ENCODE peak calls at places on chromosomes 13 and 19, in four cellular contexts. K, N, R and Y are unnamed samples.

GRCh38 chr13:21010621-21011020 is 50.8 kb downstream of the LATS2 start:
- DNase-seq in N (peak; percentile 53), K (no peak), R (peak; percentile 47), Y (no peak)

GRCh38 chr19:34926361-34926684 is 380 bp upstream of the ZNF30 start:
- DNase-seq in K (no peak), R (no peak), N (no peak), Y (no peak)

GRCh38 chr19:50803633-50804419 is 13.6 kb downstream of the ACP4 start:
- DNase-seq in K (peak; percentile 79), N (peak; percentile 83), R (no peak), Y (peak; percentile 49)

GRCh38 chr19:53903055-53903680 is 5.9 kb upstream of the CACNG7 start:
- DNase-seq in N (peak; percentile 46), K (no peak), R (peak; percentile 30), Y (peak; percentile 69)

GRCh38 chr13:48994731-48995130 is 19.0 kb downstream of the FNDC3A start:
- DNase-seq in N (no peak), R (peak; percentile 68), K (no peak), Y (no peak)

GRCh38 chr19:6273701-6274601 is 5.8 kb downstream of the MLLT1 start:
- DNase-seq in N (peak; percentile 37), K (peak; percentile 74), R (peak; percentile 88), Y (no peak)

GRCh38 chr19:18464646-18465045 is 26.7 kb upstream of the ISYNA1 start:
- DNase-seq in N (no peak), K (no peak), R (peak; percentile 97), Y (no peak)

GRCh38 chr19:47376589-47377144 is 27.6 kb downstream of the DHX34 start:
- DNase-seq in R (no peak), N (no peak), K (peak; percentile 24), Y (no peak)

GRCh38 chr19:40223135-40223822 is 3.2 kb downstream of the CCNP start:
- DNase-seq in R (no peak), N (no peak), K (no peak), Y (peak; percentile 93)

GRCh38 chr19:12731337-12731736 is 3.1 kb downstream of the TRIR start:
- DNase-seq in R (no peak), N (no peak), K (no peak), Y (no peak)

GRCh38 chr13:29901714-29902631 is 51.6 kb upstream of the UBL3 start:
- DNase-seq in R (peak; percentile 97), N (no peak), K (no peak), Y (no peak)

GRCh38 chr19:18170714-18171255 is 2.8 kb upstream of the IFI30 start:
- DNase-seq in K (peak; percentile 19), N (no peak), R (no peak), Y (no peak)

GRCh38 chr19:40154121-40154680 is 37.0 kb upstream of the MAP3K10 start:
- DNase-seq in N (no peak), K (no peak), R (no peak), Y (peak; percentile 1)

GRCh38 chr19:7679017-7679720 is 1.5 kb upstream of the TRAPPC5 start:
- DNase-seq in N (peak; percentile 34), K (peak; percentile 57), R (no peak), Y (no peak)

GRCh38 chr19:30450101-30450500 is 77.9 kb downstream of the ZNF536 start:
- DNase-seq in K (peak; percentile 84), N (no peak), R (no peak), Y (peak; percentile 46)

GRCh38 chr19:29687244-29687896 is 22.1 kb downstream of the PLEKHF1 start:
- DNase-seq in K (no peak), N (no peak), R (peak; percentile 98), Y (no peak)

GRCh38 chr13:111911141-111911720 is 155.7 kb upstream of the SOX1 start:
- DNase-seq in R (no peak), K (no peak), N (no peak), Y (no peak)

GRCh38 chr13:41905600-41906254 is 55.2 kb downstream of the VWA8 start:
- DNase-seq in N (peak; percentile 19), R (peak; percentile 48), K (peak; percentile 33), Y (no peak)

GRCh38 chr19:29670255-29670654 is 5.0 kb downstream of the PLEKHF1 start:
- DNase-seq in R (no peak), K (no peak), N (no peak), Y (no peak)

GRCh38 chr19:18939922-18940775 is 868 bp downstream of the HOMER3 start:
- DNase-seq in N (no peak), K (peak; percentile 73), R (peak; percentile 46), Y (peak; percentile 80)

GRCh38 chr19:34430738-34431625 is 2.8 kb downstream of the UBA2 start:
- DNase-seq in N (peak; percentile 61), K (peak; percentile 77), R (peak; percentile 68), Y (peak; percentile 20)

GRCh38 chr19:10979950-10980349 is 19.1 kb downstream of the SMARCA4 start:
- DNase-seq in N (no peak), K (no peak), R (no peak), Y (no peak)

GRCh38 chr19:45922281-45922680 is 7.7 kb upstream of the NANOS2 start:
- DNase-seq in N (peak; percentile 39), R (no peak), K (no peak), Y (peak; percentile 61)

GRCh38 chr19:51002542-51003311 is 1.3 kb upstream of the KLK8 start:
- DNase-seq in R (no peak), K (peak; percentile 41), N (peak; percentile 98), Y (peak; percentile 97)

GRCh38 chr13:34357435-34358232 is 539.7 kb downstream of the RFC3 start:
- DNase-seq in R (peak; percentile 79), K (no peak), N (no peak), Y (no peak)

GRCh38 chr13:100394005-100394695 is 194.4 kb downstream of the GGACT start:
- DNase-seq in K (peak; percentile 17), N (no peak), R (peak; percentile 92), Y (no peak)

GRCh38 chr19:6215701-6216235 is 64.0 kb downstream of the MLLT1 start:
- DNase-seq in R (no peak), K (peak; percentile 32), N (no peak), Y (no peak)

GRCh38 chr19:46766569-46767317 is 20.5 kb upstream of the STRN4 start:
- DNase-seq in K (peak; percentile 74), R (no peak), N (peak; percentile 76), Y (peak; percentile 78)

GRCh38 chr19:51803965-51804364 is 9.0 kb downstream of the FPR3 start:
- DNase-seq in R (no peak), K (no peak), N (no peak), Y (no peak)

GRCh38 chr13:78993792-78994191 is 334.8 kb upstream of the OBI1 start:
- DNase-seq in K (no peak), N (no peak), R (no peak), Y (no peak)

GRCh38 chr19:4970558-4971423 is 1.9 kb downstream of the KDM4B start:
- DNase-seq in R (no peak), N (peak; percentile 56), K (peak; percentile 64), Y (no peak)

GRCh38 chr19:35896643-35897040 is 3.7 kb downstream of the NFKBID start:
- DNase-seq in N (no peak), R (no peak), K (no peak), Y (no peak)

GRCh38 chr19:49637865-49638350 is 2.0 kb downstream of the RRAS start:
- DNase-seq in N (peak; percentile 77), K (no peak), R (peak; percentile 62), Y (peak; percentile 67)

GRCh38 chr13:103878891-103879605 is 812.8 kb upstream of the SLC10A2 start:
- DNase-seq in R (no peak), K (no peak), N (no peak), Y (no peak)

GRCh38 chr19:18776736-18777135 is 14.4 kb downstream of the COMP start:
- DNase-seq in N (no peak), R (peak; percentile 57), K (no peak), Y (no peak)

GRCh38 chr19:17648786-17649185 is 39.4 kb downstream of the UNC13A start:
- DNase-seq in R (no peak), N (no peak), K (no peak), Y (no peak)

GRCh38 chr19:14146789-14147216 is 10.4 kb upstream of the ASF1B start:
- DNase-seq in K (no peak), N (no peak), R (peak; percentile 84), Y (no peak)

GRCh38 chr13:110680852-110681251 is 25.1 kb downstream of the CARS2 start:
- DNase-seq in K (peak; percentile 69), N (peak; percentile 43), R (no peak), Y (peak; percentile 57)

GRCh38 chr13:108226184-108226583 is 8.0 kb downstream of the ABHD13 start:
- DNase-seq in K (peak; percentile 60), R (no peak), N (no peak), Y (no peak)
- TF ChIP-seq USF2 in K (no peak), R (no peak), N (no peak), Y (no peak)

GRCh38 chr19:55479451-55480230 is 3.2 kb downstream of the ZNF628 start:
- DNase-seq in N (no peak), K (no peak), R (no peak), Y (no peak)

GRCh38 chr19:55477905-55478304 is 1.5 kb downstream of the ZNF628 start:
- DNase-seq in K (no peak), N (no peak), R (no peak), Y (no peak)

GRCh38 chr19:55481148-55482127 is 3.5 kb upstream of the NAT14 start:
- DNase-seq in R (no peak), N (no peak), K (no peak), Y (no peak)

GRCh38 chr19:55478364-55478763 is 1.9 kb downstream of the ZNF628 start:
- DNase-seq in N (no peak), R (no peak), K (no peak), Y (no peak)

GRCh38 chr19:55479045-55479444 is 2.6 kb downstream of the ZNF628 start:
- DNase-seq in R (no peak), N (peak; percentile 32), K (no peak), Y (no peak)
- TF ChIP-seq USF2 in R (no peak), N (no peak), K (no peak), Y (no peak)

GRCh38 chr13:112961457-112962369 is 7.3 kb upstream of the MCF2L start:
- DNase-seq in R (no peak), K (no peak), N (no peak), Y (no peak)
- TF ChIP-seq USF2 in R (no peak), K (no peak), N (no peak), Y (no peak)

GRCh38 chr13:83943530-83944279 is 61.4 kb upstream of the SLITRK1 start:
- DNase-seq in K (no peak), R (no peak), N (no peak), Y (no peak)
- TF ChIP-seq USF2 in K (no peak), R (no peak), N (no peak), Y (no peak)

GRCh38 chr19:1254530-1255185 is 6.3 kb downstream of the MIDN start:
- DNase-seq in N (no peak), R (no peak), K (no peak), Y (no peak)
- TF ChIP-seq USF2 in N (no peak), R (no peak), K (no peak), Y (no peak)

GRCh38 chr13:74203576-74203975 is 69.4 kb upstream of the KLF12 start:
- DNase-seq in N (no peak), R (peak; percentile 47), K (no peak), Y (no peak)
- TF ChIP-seq USF2 in N (no peak), R (no peak), K (no peak), Y (no peak)